ENCODE peak calls at places on chromosome 19, in six cellular contexts. Q is pancreas, M is NCI-H146, Y is WERI-Rb-1, R is hypothalamus, X is T-helper 1 cell. E is an unnamed sample.

GRCh38 chr19:47153266-47153665 is 22.6 kb downstream of the SAE1 start:
- DNase-seq in M (no peak), X (no peak), R (no peak), Y (no peak), Q (no peak), E (no peak)

GRCh38 chr19:38034153-38034835 is 127.3 kb downstream of the SIPA1L3 start:
- DNase-seq in Y (no peak), Q (no peak), R (no peak), M (peak; percentile 20), X (no peak), E (no peak)

GRCh38 chr19:3012522-3013260 is 16.4 kb downstream of the TLE2 start:
- DNase-seq in X (no peak), Y (no peak), R (no peak), Q (no peak), M (no peak), E (no peak)

GRCh38 chr19:39411006-39411831 is 1.2 kb upstream of the PLEKHG2 start:
- DNase-seq in R (no peak), X (no peak), M (no peak), Q (peak; percentile 68), Y (no peak), E (peak; percentile 52)

GRCh38 chr19:13505164-13505695 is 1.0 kb downstream of the CACNA1A start:
- DNase-seq in R (no peak), X (no peak), Y (no peak), M (no peak), Q (no peak), E (no peak)

GRCh38 chr19:38265213-38265861 is 964 bp downstream of the SPINT2 start:
- DNase-seq in R (no peak), X (no peak), Y (no peak), Q (peak; percentile 56), M (peak; percentile 35), E (no peak)

GRCh38 chr19:35295453-35295791 is 3.5 kb downstream of the MAG start:
- DNase-seq in X (no peak), Q (no peak), M (no peak), R (no peak), Y (no peak), E (no peak)

GRCh38 chr19:52778811-52779210 is 7.8 kb downstream of the ZNF600 start:
- DNase-seq in Q (no peak), X (peak; percentile 25), Y (no peak), M (no peak), R (no peak), E (no peak)

GRCh38 chr19:50557009-50557613 is 11.1 kb downstream of the LRRC4B start:
- DNase-seq in R (no peak), M (no peak), Y (no peak), X (no peak), Q (no peak), E (no peak)

GRCh38 chr19:33473644-33474305 is 47.8 kb downstream of the PEPD start:
- DNase-seq in X (no peak), Q (no peak), Y (no peak), M (no peak), R (no peak), E (no peak)

GRCh38 chr19:10747271-10747670 is 29.4 kb downstream of the DNM2 start:
- DNase-seq in X (no peak), R (no peak), Q (no peak), M (no peak), Y (no peak), E (no peak)

GRCh38 chr19:16112778-16113177 is 1.1 kb downstream of the RAB8A start:
- DNase-seq in Y (no peak), X (no peak), M (no peak), R (no peak), Q (no peak), E (no peak)

GRCh38 chr19:30799854-30800755 is 427.9 kb downstream of the ZNF536 start:
- DNase-seq in X (no peak), Q (peak; percentile 41), Y (peak; percentile 72), M (no peak), R (no peak), E (peak; percentile 90)

GRCh38 chr19:33486936-33487793 is 34.4 kb downstream of the PEPD start:
- DNase-seq in R (no peak), Q (no peak), X (no peak), M (no peak), Y (no peak), E (no peak)

GRCh38 chr19:22595918-22596341 is 38.2 kb upstream of the ZNF492 start:
- DNase-seq in X (no peak), Q (peak; percentile 52), M (no peak), R (no peak), Y (no peak), E (no peak)

GRCh38 chr19:21569497-21569870 is 64.1 kb downstream of the ZNF429 start:
- DNase-seq in M (peak; percentile 72), Y (peak; percentile 33), X (peak; percentile 33), Q (peak; percentile 40), R (no peak), E (no peak)

GRCh38 chr19:48258350-48258749 is 2.6 kb upstream of the CARD8 start:
- DNase-seq in X (no peak), Y (no peak), M (no peak), R (no peak), Q (no peak), E (no peak)

GRCh38 chr19:9793051-9793591 is 24.6 kb upstream of the ZNF846 start:
- DNase-seq in Q (peak; percentile 36), Y (peak; percentile 63), R (peak; percentile 48), X (peak; percentile 58), M (peak; percentile 53), E (no peak)

GRCh38 chr19:28359819-28360414 is 853.0 kb downstream of the UQCRFS1 start:
- DNase-seq in Y (no peak), M (no peak), X (no peak), R (no peak), Q (no peak), E (no peak)

GRCh38 chr19:37334179-37335071 is 36.5 kb upstream of the ZNF527 start:
- DNase-seq in M (peak; percentile 89), X (peak; percentile 84), R (peak; percentile 88), Q (peak; percentile 88), Y (peak; percentile 91), E (peak; percentile 90)

GRCh38 chr19:6126335-6126974 is 9.0 kb upstream of the ACSBG2 start:
- DNase-seq in Q (no peak), M (peak; percentile 63), Y (peak; percentile 41), R (no peak), X (no peak), E (no peak)

GRCh38 chr19:30167976-30168635 is 204.1 kb upstream of the ZNF536 start:
- DNase-seq in Q (no peak), X (no peak), Y (no peak), R (no peak), M (no peak), E (peak; percentile 28)

GRCh38 chr19:8208119-8208709 is 956 bp upstream of the CERS4 start:
- DNase-seq in Q (peak; percentile 31), Y (no peak), X (no peak), M (no peak), R (peak; percentile 37), E (peak; percentile 63)

GRCh38 chr19:17109962-17110598 is 34.5 kb downstream of the MYO9B start:
- DNase-seq in R (no peak), Y (no peak), M (no peak), Q (no peak), X (no peak), E (no peak)

GRCh38 chr19:55644191-55644833 is 863 bp downstream of the ZNF581 start:
- DNase-seq in X (no peak), Y (no peak), Q (no peak), M (no peak), R (no peak), E (no peak)

GRCh38 chr19:36084231-36085009 is 26.5 kb upstream of the OVOL3 start:
- DNase-seq in R (no peak), Y (no peak), Q (no peak), X (no peak), M (no peak), E (no peak)

GRCh38 chr19:40623403-40624239 is 22.5 kb downstream of the LTBP4 start:
- DNase-seq in X (no peak), Q (peak; percentile 36), M (peak; percentile 96), R (no peak), Y (peak; percentile 57), E (peak; percentile 100)

GRCh38 chr19:3547301-3547731 is 8.3 kb downstream of the TEKTIP1 start:
- DNase-seq in Q (no peak), R (no peak), Y (no peak), X (no peak), M (no peak), E (no peak)

GRCh38 chr19:58181902-58182576 is 822 bp upstream of the ZNF274 start:
- DNase-seq in Q (peak; percentile 27), M (peak; percentile 43), X (peak; percentile 30), Y (peak; percentile 72), R (no peak), E (no peak)

E was measured in H1.